ENCODE peak calls at places on chromosomes 13 and 19, in nine cellular contexts. R is CD8-positive, alpha-beta memory T cell; P is lower lobe of right lung; W is BE2C; O is brain microvascular endothelial cell; J is psoas muscle; D is CD8-positive, alpha-beta T cell; V is endodermal cell; U is neuronal stem cell. Q is an unnamed sample.

GRCh38 chr13:35210234-35210633 is 266.3 kb downstream of the MAB21L1 start:
- DNase-seq in V (no peak), P (no peak), W (no peak), D (no peak), U (no peak), O (no peak), R (no peak), J (no peak), Q (no peak)

GRCh38 chr13:84080748-84081530 is 198.7 kb upstream of the SLITRK1 start:
- DNase-seq in U (no peak), V (no peak), J (no peak), D (no peak), O (no peak), P (no peak), W (no peak), R (no peak), Q (no peak)

GRCh38 chr19:42216653-42217521 is 590 bp downstream of the DEDD2 start:
- DNase-seq in P (peak; percentile 66), V (peak; percentile 87), R (peak; percentile 64), O (peak; percentile 19), D (peak; percentile 27), U (peak; percentile 72), J (peak; percentile 45), W (peak; percentile 48), Q (peak; percentile 53)

GRCh38 chr19:11418518-11419506 is at the start of gene RGL3:
- DNase-seq in R (no peak), U (no peak), J (peak; percentile 63), D (no peak), W (no peak), O (no peak), V (peak; percentile 95), P (peak; percentile 67), Q (no peak)

GRCh38 chr13:41418027-41418426 is 39.3 kb upstream of the RGCC start:
- DNase-seq in J (no peak), W (no peak), P (no peak), D (no peak), R (no peak), V (no peak), U (no peak), O (peak; percentile 82), Q (no peak)

GRCh38 chr19:16155128-16155527 is 11.6 kb downstream of the HSH2D start:
- DNase-seq in J (no peak), W (no peak), P (no peak), O (no peak), R (no peak), D (no peak), V (no peak), U (no peak), Q (no peak)

GRCh38 chr13:48496796-48497195 is 36.1 kb downstream of the RCBTB2 start:
- DNase-seq in J (no peak), W (no peak), O (no peak), V (no peak), R (peak; percentile 50), U (no peak), D (no peak), P (no peak), Q (no peak)

GRCh38 chr19:16830679-16831078 is 1.5 kb downstream of the SIN3B start:
- DNase-seq in V (no peak), R (no peak), J (no peak), U (no peak), O (peak; percentile 45), W (no peak), D (no peak), P (no peak), Q (no peak)

GRCh38 chr13:107211073-107211472 is 643.1 kb upstream of the ARGLU1 start:
- DNase-seq in R (no peak), O (peak; percentile 93), W (peak; percentile 85), U (peak; percentile 70), V (peak; percentile 92), P (peak; percentile 62), D (peak; percentile 35), J (peak; percentile 58), Q (peak; percentile 87)

GRCh38 chr19:36009220-36009619 is 607 bp upstream of the SYNE4 start:
- DNase-seq in O (peak; percentile 40), V (peak; percentile 83), D (peak; percentile 42), J (peak; percentile 78), W (peak; percentile 81), R (peak; percentile 51), P (peak; percentile 82), U (peak; percentile 55), Q (peak; percentile 52)

GRCh38 chr13:40345149-40345514 is 321.3 kb downstream of the FOXO1 start:
- DNase-seq in U (no peak), D (no peak), O (no peak), J (no peak), V (no peak), R (no peak), W (no peak), P (no peak), Q (no peak)

GRCh38 chr19:12913011-12913561 is 6.0 kb downstream of the SYCE2 start:
- DNase-seq in U (no peak), W (peak; percentile 77), J (peak; percentile 65), R (no peak), V (peak; percentile 92), P (peak; percentile 77), D (no peak), O (no peak), Q (peak; percentile 95)

GRCh38 chr13:39602614-39603366 is at the start of gene LHFPL6:
- DNase-seq in P (peak; percentile 84), D (peak; percentile 15), W (peak; percentile 66), V (peak; percentile 91), O (peak; percentile 77), U (peak; percentile 73), R (peak; percentile 48), J (peak; percentile 86), Q (peak; percentile 75)

GRCh38 chr19:13022859-13023636 is 27.8 kb downstream of the NFIX start:
- DNase-seq in V (peak; percentile 71), D (no peak), R (no peak), J (peak; percentile 87), P (peak; percentile 78), W (peak; percentile 79), U (no peak), O (peak; percentile 74), Q (no peak)

GRCh38 chr13:50369646-50370045 is 354.4 kb downstream of the KCNRG start:
- DNase-seq in J (no peak), U (no peak), R (no peak), W (no peak), V (no peak), O (no peak), P (no peak), D (no peak), Q (no peak)

GRCh38 chr13:50365683-50366391 is 350.6 kb downstream of the KCNRG start:
- DNase-seq in P (peak; percentile 46), O (no peak), U (no peak), V (no peak), R (peak; percentile 70), D (no peak), J (no peak), W (no peak), Q (no peak)

GRCh38 chr13:50370303-50370950 is 355.2 kb downstream of the KCNRG start:
- DNase-seq in P (no peak), O (no peak), W (no peak), U (no peak), D (no peak), R (no peak), V (no peak), J (no peak), Q (no peak)

GRCh38 chr13:50365300-50365682 is 350.0 kb downstream of the KCNRG start:
- DNase-seq in U (no peak), R (no peak), D (no peak), P (no peak), V (no peak), J (no peak), O (no peak), W (no peak), Q (no peak)

DNA sequence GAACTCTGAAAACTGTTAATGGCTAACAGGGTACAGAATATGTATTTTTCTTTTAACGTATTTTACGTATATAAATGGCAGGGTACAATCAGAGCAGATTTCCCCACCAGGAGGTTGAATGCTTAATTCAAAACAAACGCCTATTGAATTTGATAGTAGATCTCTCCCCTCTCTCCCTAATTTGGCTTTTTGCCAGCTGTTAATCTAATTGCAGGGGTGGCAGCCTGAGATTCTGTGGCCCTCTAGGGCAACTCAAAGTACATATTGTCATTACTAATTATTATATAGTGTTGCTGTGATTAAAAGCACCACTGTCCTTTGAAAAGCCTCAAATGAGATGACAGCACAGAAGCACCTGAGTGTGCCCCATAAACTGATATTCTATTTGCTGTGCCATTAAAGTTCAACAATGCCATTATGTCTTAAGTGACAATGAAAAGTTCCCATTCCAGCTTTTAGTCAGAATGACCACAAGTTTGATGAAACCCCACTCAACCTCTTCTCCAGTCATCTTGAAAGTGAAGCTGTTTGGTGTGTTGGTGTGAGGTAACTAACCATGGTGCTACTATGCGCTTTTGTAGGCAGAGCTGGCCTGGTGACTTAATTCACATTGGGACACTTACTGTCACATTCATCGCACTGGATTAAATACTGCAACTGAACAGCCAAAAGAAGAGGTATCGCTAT is 351.4 kb downstream of the KCNRG start:
- DNase-seq in W (no peak), V (no peak), J (no peak), D (no peak), O (no peak), R (no peak), U (no peak), P (no peak), Q (no peak)
- H3K4me3 ChIP-seq in W (no peak overlapping the region), V (no peak overlapping the region), J (no peak overlapping the region), D (no peak overlapping the region), O (no peak overlapping the region), R (peak overlapping the region; percentile 39), U (no peak overlapping the region), P (peak overlapping the region; percentile 34), Q (no peak overlapping the region)

GRCh38 chr19:50324331-50324730 is 4.8 kb downstream of the KCNC3 start:
- DNase-seq in P (no peak), D (no peak), J (no peak), W (no peak), V (no peak), R (no peak), O (no peak), U (no peak), Q (no peak)
- H3K36me3 ChIP-seq in P (no peaks in the 10 kb centered on the region), D (no peaks in the 10 kb centered on the region), J (no peaks in the 10 kb centered on the region), W (no peaks in the 10 kb centered on the region), V (no peaks in the 10 kb centered on the region), R (no peaks in the 10 kb centered on the region), O (no peaks in the 10 kb centered on the region), U (no peaks in the 10 kb centered on the region), Q (peaks cover 9% of the 10 kb centered on the region)

GRCh38 chr13:71290963-71291937 is 575.8 kb downstream of the DACH1 start:
- DNase-seq in J (no peak), P (no peak), U (no peak), D (peak; percentile 32), V (no peak), W (no peak), R (peak; percentile 70), O (peak; percentile 11), Q (no peak)
- H3K4me3 ChIP-seq in J (peak overlapping the region; percentile 53), P (peak overlapping the region; percentile 46), U (no peak overlapping the region), D (peak overlapping the region; percentile 58), V (no peak overlapping the region), W (no peak overlapping the region), R (peak overlapping the region; percentile 55), O (no peak overlapping the region), Q (no peak overlapping the region)

DNA sequence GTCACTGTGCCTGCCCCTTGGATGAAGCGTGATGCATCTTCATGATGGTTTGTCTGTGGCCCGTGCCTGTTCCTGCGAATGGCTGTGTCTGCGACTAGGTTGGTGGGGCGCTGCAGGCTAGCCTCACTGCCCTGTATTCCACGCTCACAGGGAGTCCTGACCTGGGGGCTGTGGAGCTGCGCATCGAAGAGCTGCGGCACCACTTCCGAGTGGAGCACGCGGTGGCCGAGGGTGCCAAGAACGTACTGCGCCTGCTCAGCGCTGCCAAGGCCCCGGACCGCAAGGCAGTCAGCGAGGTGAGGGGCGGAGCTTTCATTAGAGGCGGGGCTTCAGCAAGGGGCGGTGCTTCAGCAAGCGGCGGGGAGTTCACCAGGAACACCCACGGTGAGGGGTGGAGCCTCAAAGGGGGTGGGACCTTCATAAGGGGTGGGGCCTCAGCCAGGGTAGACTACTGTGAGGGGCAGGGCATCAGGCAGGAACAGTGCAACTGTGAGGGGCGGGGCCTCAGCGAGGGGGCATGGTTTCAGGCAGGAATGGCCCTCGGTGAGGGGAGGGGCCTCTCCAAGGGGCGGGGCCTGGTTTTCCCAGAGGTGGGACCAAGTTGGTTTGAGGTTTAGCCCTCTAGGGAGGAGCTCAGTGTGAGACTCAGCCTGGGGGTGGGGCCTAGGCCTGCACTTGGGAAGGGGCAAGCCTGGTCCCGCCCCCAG is 17.2 kb downstream of the PKN1 start:
- DNase-seq in P (no peak), V (peak; percentile 99), U (no peak), J (peak; percentile 41), R (peak; percentile 63), O (peak; percentile 28), D (peak; percentile 47), W (peak; percentile 98), Q (peak; percentile 86)
- H3K36me3 ChIP-seq in P (peaks cover 100% of the 10 kb centered on the region), V (peaks cover 39% of the 10 kb centered on the region), U (peaks cover 81% of the 10 kb centered on the region), J (peaks cover 6% of the 10 kb centered on the region), R (peaks cover 65% of the 10 kb centered on the region), O (peaks cover 67% of the 10 kb centered on the region), D (peaks cover 61% of the 10 kb centered on the region), W (peaks cover 31% of the 10 kb centered on the region), Q (peaks cover 77% of the 10 kb centered on the region)